ENCODE peak calls at places on chromosome 5, in seven cellular contexts. W, X, Z, F, K, P and I are unnamed samples.

GRCh38 chr5:149358294-149358651 is 427 bp downstream of the PCYOX1L start:
- DNase-seq in P (no peak), F (no peak), Z (no peak), K (no peak), W (peak), X (peak), I (no peak)

GRCh38 chr5:34616665-34617064 is 39.5 kb upstream of the RAI14 start:
- DNase-seq in F (no peak), X (no peak), Z (no peak), P (no peak), W (no peak), K (no peak), I (no peak)

GRCh38 chr5:96595300-96596090 is 66.7 kb upstream of the CAST start:
- DNase-seq in Z (no peak), W (peak), X (peak), P (no peak), K (no peak), F (peak), I (no peak)

GRCh38 chr5:175815126-175815913 is 56.1 kb upstream of the CPLX2 start:
- DNase-seq in W (no peak), F (no peak), X (no peak), K (no peak), P (no peak), Z (no peak), I (no peak)

GRCh38 chr5:53877243-53877642 is 316.8 kb downstream of the NDUFS4 start:
- DNase-seq in F (no peak), W (no peak), P (no peak), Z (no peak), K (peak), X (peak), I (peak)

GRCh38 chr5:98104454-98105188 is 668.8 kb upstream of the RGMB start:
- DNase-seq in X (no peak), K (no peak), W (no peak), F (no peak), Z (no peak), P (no peak), I (no peak)

GRCh38 chr5:177154003-177154643 is 20.6 kb downstream of the NSD1 start:
- DNase-seq in Z (no peak), F (no peak), P (no peak), K (no peak), W (no peak), X (no peak), I (peak)

GRCh38 chr5:73436535-73437125 is 11.9 kb downstream of the FOXD1 start:
- DNase-seq in X (no peak), Z (no peak), F (peak), P (no peak), W (no peak), K (peak), I (no peak)

GRCh38 chr5:140881889-140882590 is at the start of gene PCDHA13:
- DNase-seq in F (no peak), X (peak), Z (no peak), K (no peak), W (no peak), P (no peak), I (peak)

GRCh38 chr5:108196276-108196675 is 185.6 kb downstream of the FBXL17 start:
- DNase-seq in K (no peak), W (no peak), X (peak), P (no peak), Z (no peak), F (no peak), I (no peak)

GRCh38 chr5:80082731-80083114 is 47.6 kb downstream of the THBS4 start:
- DNase-seq in W (peak), X (peak), F (peak), Z (peak), P (peak), K (peak), I (peak)

DNA sequence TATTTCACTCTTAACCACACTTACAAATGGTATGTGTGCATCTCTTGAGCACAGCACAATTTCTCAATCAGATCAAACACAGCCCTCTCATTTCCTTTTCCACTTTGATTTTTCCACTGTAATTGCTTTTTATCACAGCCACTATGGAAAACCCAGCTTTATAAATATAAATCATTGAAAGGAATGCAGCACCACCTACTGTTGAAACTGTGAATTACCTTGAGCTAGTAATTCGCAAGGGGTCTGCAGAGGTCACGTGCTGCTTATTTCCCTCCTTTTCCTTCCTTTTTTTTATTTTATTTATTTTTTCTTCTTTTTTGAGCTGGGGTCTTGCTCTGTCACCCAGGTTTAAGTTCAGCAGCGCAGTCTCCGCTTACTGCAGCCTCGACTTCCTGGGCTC is 76.9 kb downstream of the CDH6 start:
- DNase-seq in F (no peak), P (no peak), X (peak), K (peak), Z (peak), W (no peak), I (peak)
- TF ChIP-seq CTCF in F (peak), P (peak), X (peak), K (peak), Z (peak), W (peak), I (peak)

GRCh38 chr5:135468086-135468485 is 15.9 kb upstream of the TIFAB start:
- DNase-seq in P (no peak), K (no peak), X (no peak), W (no peak), Z (no peak), F (peak), I (no peak)

GRCh38 chr5:135468541-135468940 is 16.4 kb upstream of the TIFAB start:
- DNase-seq in W (no peak), P (no peak), F (peak), Z (no peak), K (no peak), X (no peak), I (no peak)

GRCh38 chr5:135465391-135466122 is 13.4 kb upstream of the TIFAB start:
- DNase-seq in K (no peak), W (no peak), Z (no peak), P (no peak), X (no peak), F (no peak), I (no peak)

GRCh38 chr5:135467051-135467625 is 15.0 kb upstream of the TIFAB start:
- DNase-seq in W (no peak), Z (no peak), F (peak), K (no peak), P (no peak), X (no peak), I (no peak)

DNA sequence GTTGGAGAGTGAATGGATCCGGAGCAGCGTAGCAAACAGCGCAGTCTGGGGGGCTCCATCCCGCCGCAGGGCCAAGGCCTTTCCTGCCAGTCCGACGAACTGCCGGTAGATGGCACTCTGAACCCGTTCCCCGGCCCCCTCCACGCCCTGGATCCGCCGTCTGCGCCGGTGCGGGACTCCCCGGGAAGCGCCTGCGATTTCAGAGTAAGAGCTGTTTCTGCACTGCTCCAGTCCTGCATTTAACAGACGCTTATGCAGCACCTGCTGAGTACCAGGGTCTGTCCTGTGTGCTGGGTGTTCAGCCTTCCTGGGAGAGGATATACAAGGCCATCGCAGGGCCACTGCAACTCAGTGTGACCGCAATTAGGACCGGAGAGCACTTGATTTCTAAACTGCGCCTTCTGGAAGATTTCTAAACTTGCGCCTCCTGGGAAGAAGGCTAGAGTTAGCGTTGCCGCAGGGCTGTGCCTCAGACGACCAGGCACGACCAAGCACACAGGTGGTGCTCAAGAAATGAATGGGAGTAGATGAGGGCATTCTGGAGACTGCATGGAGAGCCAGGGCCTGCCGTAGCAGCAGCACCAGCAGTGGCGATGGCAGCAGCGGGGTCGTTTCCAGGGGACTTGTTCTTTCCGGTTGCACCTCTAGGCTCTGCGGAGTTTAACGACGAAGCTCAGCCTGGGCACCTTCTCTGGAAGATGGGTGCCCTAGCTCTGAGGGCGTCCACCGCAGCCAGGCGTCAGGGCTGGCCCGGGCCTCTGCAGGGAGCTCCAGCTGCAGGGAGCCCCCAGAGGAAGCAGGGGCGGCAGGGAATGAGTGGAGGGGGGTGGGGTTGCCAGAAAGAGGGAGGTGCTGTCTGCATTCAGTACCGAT is 14.3 kb upstream of the TIFAB start:
- DNase-seq in Z (peak), F (peak), X (peak), W (peak), K (peak), P (peak), I (peak)
- TF ChIP-seq CTCF in Z (peak), F (peak), X (peak), W (peak), K (peak), P (peak), I (peak)

DNA sequence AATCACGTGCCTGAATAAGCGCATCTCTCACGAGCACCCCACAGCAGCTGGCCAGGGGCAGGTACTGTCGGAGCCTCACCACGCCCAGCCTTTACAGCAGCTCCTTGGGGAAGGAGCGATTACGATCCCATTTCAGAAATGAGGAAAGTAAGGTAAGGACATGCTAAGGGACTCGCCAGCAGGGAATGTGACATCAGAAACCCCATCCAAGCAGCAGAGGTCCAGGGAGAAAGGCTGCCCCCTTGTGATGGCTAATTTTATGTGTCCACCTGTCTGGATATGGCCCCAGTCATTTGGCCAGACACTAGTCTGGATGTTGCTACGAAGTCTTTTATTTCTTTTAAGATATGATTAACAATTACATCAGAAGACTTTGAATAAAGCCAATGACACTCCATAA is 77.3 kb downstream of the UBE2QL1 start:
- DNase-seq in P (peak), K (no peak), F (peak), W (peak), Z (peak), X (no peak), I (peak)
- TF ChIP-seq CTCF in P (peak), K (no peak), F (peak), W (peak), Z (peak), X (no peak), I (no peak)

GRCh38 chr5:157651623-157652376 is 438 bp downstream of the SOX30 start:
- DNase-seq in W (peak), P (no peak), K (peak), X (peak), Z (no peak), F (peak), I (peak)
- TF ChIP-seq CTCF in W (peak), P (no peak), K (peak), X (peak), Z (no peak), F (no peak), I (peak)

DNA sequence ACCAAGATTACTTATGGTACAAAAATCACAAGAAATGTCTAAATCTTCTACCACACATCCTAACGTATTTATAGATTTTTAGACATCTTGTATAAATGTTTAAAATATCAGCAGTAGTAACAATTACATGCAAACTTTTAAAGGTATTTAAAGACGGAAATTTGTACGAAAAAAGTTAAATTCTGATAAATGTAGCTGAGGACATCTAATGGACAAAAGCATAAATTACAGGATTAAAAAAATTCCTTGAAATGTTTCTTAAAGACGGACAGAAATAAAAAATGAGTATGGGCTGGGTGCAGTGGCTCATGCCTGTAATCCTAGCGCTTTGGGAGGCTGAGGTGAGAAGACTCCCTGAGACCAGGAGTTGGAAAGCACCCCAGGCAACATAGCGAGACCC is 15.8 kb downstream of the ERCC8 start:
- DNase-seq in Z (no peak), P (no peak), X (peak), W (no peak), K (peak), F (no peak), I (peak)
- TF ChIP-seq CTCF in Z (peak), P (no peak), X (no peak), W (no peak), K (no peak), F (no peak), I (peak)